ENCODE peak calls at places on chromosomes 1 and 21, in seven cellular contexts. Q is NCI-H524, I is DND-41, U is activated gamma-delta T cell treated with Interleukin-2 at 50 U/mL for 16 hours, N is AG08395, A is astrocyte of the hippocampus, G is B cell. C is an unnamed sample.

GRCh38 chr1:227961651-227962050 is 13.9 kb upstream of the WNT9A start:
- DNase-seq in Q (no peak), I (no peak), U (no peak), N (no peak), A (no peak), G (no peak), C (no peak)

GRCh38 chr21:26965091-26965566 is 1.8 kb downstream of the ADAMTS5 start:
- DNase-seq in Q (no peak), I (no peak), U (no peak), N (no peak), A (no peak), G (no peak), C (no peak)

GRCh38 chr1:16143566-16144324 is 12.1 kb downstream of the EPHA2 start:
- DNase-seq in Q (no peak), I (peak), U (no peak), N (no peak), A (peak), G (no peak), C (peak)

GRCh38 chr1:187027259-187027658 is 198.5 kb downstream of the PLA2G4A start:
- DNase-seq in Q (no peak), I (no peak), U (no peak), N (no peak), A (no peak), G (no peak), C (no peak)

GRCh38 chr1:35768350-35769187 is 1.2 kb downstream of the CLSPN start:
- DNase-seq in Q (peak), I (no peak), U (no peak), N (no peak), A (peak), G (no peak), C (no peak)

GRCh38 chr1:68758666-68759209 is 261.9 kb upstream of the DEPDC1 start:
- DNase-seq in Q (no peak), I (no peak), U (no peak), N (no peak), A (no peak), G (no peak), C (no peak)

GRCh38 chr1:158793604-158794003 is 12.6 kb upstream of the OR6N2 start:
- DNase-seq in Q (no peak), I (peak), U (peak), N (no peak), A (peak), G (no peak), C (no peak)

GRCh38 chr1:179707406-179707805 is 35.7 kb upstream of the FAM163A start:
- DNase-seq in Q (no peak), I (no peak), U (no peak), N (no peak), A (no peak), G (no peak), C (no peak)

GRCh38 chr1:67679691-67680090 is 5.3 kb upstream of the GADD45A start:
- DNase-seq in Q (no peak), I (no peak), U (no peak), N (no peak), A (no peak), G (no peak), C (peak)

GRCh38 chr1:226657788-226658537 is 81.1 kb downstream of the ITPKB start:
- DNase-seq in Q (peak), I (no peak), U (no peak), N (no peak), A (no peak), G (no peak), C (no peak)

GRCh38 chr1:229028509-229028908 is 242.4 kb upstream of the RAB4A start:
- DNase-seq in Q (peak), I (no peak), U (no peak), N (no peak), A (no peak), G (no peak), C (no peak)

GRCh38 chr1:36524359-36525062 is 41.8 kb upstream of the CSF3R start:
- DNase-seq in Q (no peak), I (no peak), U (no peak), N (no peak), A (no peak), G (no peak), C (no peak)

GRCh38 chr1:100387209-100387608 is 34.9 kb downstream of the CDC14A start:
- DNase-seq in Q (no peak), I (no peak), U (no peak), N (peak), A (peak), G (no peak), C (peak)

GRCh38 chr21:38938343-38938742 is 132.6 kb downstream of the ETS2 start:
- DNase-seq in Q (peak), I (peak), U (peak), N (peak), A (peak), G (no peak), C (no peak)

GRCh38 chr1:55490556-55490955 is 275.4 kb upstream of the USP24 start:
- DNase-seq in Q (no peak), I (no peak), U (no peak), N (peak), A (peak), G (no peak), C (peak)

GRCh38 chr1:178060789-178061556 is 32.9 kb upstream of the RASAL2 start:
- DNase-seq in Q (no peak), I (no peak), U (no peak), N (peak), A (peak), G (no peak), C (peak)

GRCh38 chr1:172287207-172287606 is 133.3 kb upstream of the C1orf105 start:
- DNase-seq in Q (no peak), I (no peak), U (no peak), N (peak), A (peak), G (no peak), C (peak)

GRCh38 chr1:116075981-116076380 is 35.2 kb upstream of the MAB21L3 start:
- DNase-seq in Q (no peak), I (no peak), U (no peak), N (no peak), A (no peak), G (no peak), C (peak)

GRCh38 chr21:34509151-34509550 is 2.9 kb downstream of the KCNE1 start:
- DNase-seq in Q (no peak), I (no peak), U (no peak), N (no peak), A (no peak), G (no peak), C (no peak)

GRCh38 chr1:188778578-188778977 is 1699.1 kb downstream of the BRINP3 start:
- DNase-seq in Q (no peak), I (no peak), U (no peak), N (no peak), A (peak), G (no peak), C (peak)

GRCh38 chr21:29267666-29268065 is 31.1 kb upstream of the BACH1 start:
- DNase-seq in Q (no peak), I (no peak), U (no peak), N (no peak), A (no peak), G (no peak), C (no peak)

GRCh38 chr1:76144233-76144632 is 69.7 kb downstream of the ST6GALNAC3 start:
- DNase-seq in Q (no peak), I (no peak), U (no peak), N (no peak), A (peak), G (no peak), C (peak)

GRCh38 chr1:179550753-179551682 is 24.7 kb downstream of the NPHS2 start:
- DNase-seq in Q (no peak), I (no peak), U (no peak), N (peak), A (peak), G (no peak), C (peak)

GRCh38 chr1:71463144-71463543 is 382.3 kb upstream of the ZRANB2 start:
- DNase-seq in Q (no peak), I (no peak), U (no peak), N (peak), A (peak), G (no peak), C (peak)

GRCh38 chr1:119784127-119784781 is 15.5 kb upstream of the HMGCS2 start:
- DNase-seq in Q (no peak), I (no peak), U (no peak), N (peak), A (no peak), G (no peak), C (peak)

GRCh38 chr1:58746757-58747156 is 37.1 kb downstream of the JUN start:
- DNase-seq in Q (no peak), I (no peak), U (no peak), N (no peak), A (no peak), G (no peak), C (peak)

GRCh38 chr1:68213843-68214242 is 18.5 kb downstream of the WLS start:
- DNase-seq in Q (no peak), I (no peak), U (no peak), N (no peak), A (no peak), G (no peak), C (no peak)

GRCh38 chr21:17089121-17089520 is 423.7 kb upstream of the CXADR start:
- DNase-seq in Q (no peak), I (no peak), U (no peak), N (no peak), A (no peak), G (no peak), C (no peak)

GRCh38 chr21:45308211-45309068 is 20.7 kb upstream of the POFUT2 start:
- DNase-seq in Q (peak), I (no peak), U (no peak), N (no peak), A (peak), G (no peak), C (peak)

GRCh38 chr1:119326251-119326650 is 42.3 kb upstream of the HAO2 start:
- DNase-seq in Q (no peak), I (no peak), U (no peak), N (no peak), A (no peak), G (no peak), C (no peak)

GRCh38 chr1:91731815-91732214 is 154.1 kb downstream of the TGFBR3 start:
- DNase-seq in Q (no peak), I (no peak), U (peak), N (peak), A (peak), G (no peak), C (peak)

GRCh38 chr1:160309183-160309535 is 24.2 kb upstream of the PEX19 start:
- DNase-seq in Q (no peak), I (no peak), U (no peak), N (peak), A (no peak), G (no peak), C (peak)

GRCh38 chr1:165352442-165353293 is 3.8 kb downstream of the LMX1A start:
- DNase-seq in Q (peak), I (no peak), U (no peak), N (no peak), A (no peak), G (no peak), C (no peak)

GRCh38 chr1:204257446-204257845 is 43.7 kb upstream of the GOLT1A start:
- DNase-seq in Q (peak), I (no peak), U (no peak), N (no peak), A (no peak), G (no peak), C (no peak)

GRCh38 chr1:178653091-178653490 is 72.0 kb upstream of the RALGPS2 start:
- DNase-seq in Q (no peak), I (no peak), U (no peak), N (peak), A (no peak), G (no peak), C (no peak)

GRCh38 chr1:85544689-85545203 is 35.8 kb upstream of the CCN1 start:
- DNase-seq in Q (no peak), I (no peak), U (no peak), N (peak), A (peak), G (no peak), C (peak)

GRCh38 chr1:179824265-179824664 is 53.3 kb downstream of the TOR1AIP2 start:
- DNase-seq in Q (no peak), I (no peak), U (no peak), N (no peak), A (no peak), G (no peak), C (no peak)

GRCh38 chr21:29114765-29115164 is 15.7 kb upstream of the MAP3K7CL start:
- DNase-seq in Q (no peak), I (no peak), U (no peak), N (peak), A (peak), G (no peak), C (peak)

C was measured in fibroblast of lung.